ENCODE peak calls at places on chromosomes 3 and 15, in seven cellular contexts. One of them, this sample, is unnamed.

GRCh38 chr15:70036585-70037343 is 61.0 kb downstream of the TLE3 start:
- DNase-seq in ovary: no peak
- DNase-seq in myocyte: no peak
- DNase-seq in naive thymus-derived CD8-positive, alpha-beta T cell: no peak
- DNase-seq in non-pigmented ciliary epithelial cell: no peak
- DNase-seq in frontal cortex: no peak
- DNase-seq in GM03348: no peak
- DNase-seq in this sample: no peak

GRCh38 chr15:39944711-39945110 is 10.8 kb downstream of the EIF2AK4 start:
- DNase-seq in non-pigmented ciliary epithelial cell: no peak
- DNase-seq in myocyte: no peak
- DNase-seq in naive thymus-derived CD8-positive, alpha-beta T cell: no peak
- DNase-seq in frontal cortex: no peak
- DNase-seq in ovary: no peak
- DNase-seq in GM03348: peak; percentile 58
- DNase-seq in this sample: peak; percentile 67

GRCh38 chr3:65664436-65664835 is 374.3 kb downstream of the MAGI1 start:
- DNase-seq in myocyte: no peak
- DNase-seq in ovary: no peak
- DNase-seq in frontal cortex: no peak
- DNase-seq in naive thymus-derived CD8-positive, alpha-beta T cell: no peak
- DNase-seq in non-pigmented ciliary epithelial cell: no peak
- DNase-seq in GM03348: no peak
- DNase-seq in this sample: no peak

GRCh38 chr15:38564557-38565286 is at the start of gene RASGRP1:
- DNase-seq in myocyte: peak; percentile 36
- DNase-seq in frontal cortex: peak; percentile 51
- DNase-seq in naive thymus-derived CD8-positive, alpha-beta T cell: peak; percentile 85
- DNase-seq in ovary: peak; percentile 8
- DNase-seq in non-pigmented ciliary epithelial cell: no peak
- DNase-seq in GM03348: peak; percentile 81
- DNase-seq in this sample: peak; percentile 47

GRCh38 chr3:127068871-127069270 is 86.0 kb downstream of the PLXNA1 start:
- DNase-seq in myocyte: no peak
- DNase-seq in ovary: no peak
- DNase-seq in naive thymus-derived CD8-positive, alpha-beta T cell: no peak
- DNase-seq in non-pigmented ciliary epithelial cell: no peak
- DNase-seq in frontal cortex: no peak
- DNase-seq in GM03348: no peak
- DNase-seq in this sample: no peak

GRCh38 chr3:125281411-125281810 is 68.9 kb upstream of the SLC12A8 start:
- DNase-seq in naive thymus-derived CD8-positive, alpha-beta T cell: no peak
- DNase-seq in frontal cortex: no peak
- DNase-seq in GM03348: no peak
- DNase-seq in ovary: no peak
- DNase-seq in myocyte: no peak
- DNase-seq in non-pigmented ciliary epithelial cell: no peak
- DNase-seq in this sample: peak; percentile 38

GRCh38 chr3:55191911-55192787 is 264.3 kb upstream of the LRTM1 start:
- DNase-seq in GM03348: peak; percentile 86
- DNase-seq in ovary: no peak
- DNase-seq in frontal cortex: no peak
- DNase-seq in myocyte: peak; percentile 85
- DNase-seq in non-pigmented ciliary epithelial cell: peak; percentile 86
- DNase-seq in naive thymus-derived CD8-positive, alpha-beta T cell: no peak
- DNase-seq in this sample: peak; percentile 98

GRCh38 chr3:64717872-64718613 is 30.2 kb upstream of the ADAMTS9 start:
- DNase-seq in non-pigmented ciliary epithelial cell: no peak
- DNase-seq in GM03348: peak; percentile 36
- DNase-seq in frontal cortex: no peak
- DNase-seq in myocyte: peak; percentile 23
- DNase-seq in naive thymus-derived CD8-positive, alpha-beta T cell: no peak
- DNase-seq in ovary: no peak
- DNase-seq in this sample: no peak

GRCh38 chr3:61956236-61956635 is 394.9 kb downstream of the PTPRG start:
- DNase-seq in myocyte: peak; percentile 55
- DNase-seq in GM03348: peak; percentile 70
- DNase-seq in naive thymus-derived CD8-positive, alpha-beta T cell: no peak
- DNase-seq in non-pigmented ciliary epithelial cell: no peak
- DNase-seq in ovary: no peak
- DNase-seq in frontal cortex: no peak
- DNase-seq in this sample: peak; percentile 41

GRCh38 chr3:8157640-8158039 is 344.0 kb upstream of the LMCD1 start:
- DNase-seq in naive thymus-derived CD8-positive, alpha-beta T cell: no peak
- DNase-seq in non-pigmented ciliary epithelial cell: no peak
- DNase-seq in GM03348: no peak
- DNase-seq in myocyte: no peak
- DNase-seq in frontal cortex: no peak
- DNase-seq in ovary: no peak
- DNase-seq in this sample: no peak

GRCh38 chr3:43236008-43236407 is 50.3 kb upstream of the SNRK start:
- DNase-seq in ovary: no peak
- DNase-seq in GM03348: no peak
- DNase-seq in non-pigmented ciliary epithelial cell: no peak
- DNase-seq in frontal cortex: no peak
- DNase-seq in naive thymus-derived CD8-positive, alpha-beta T cell: no peak
- DNase-seq in myocyte: no peak
- DNase-seq in this sample: peak; percentile 44

GRCh38 chr15:92819312-92820232 is 80.6 kb upstream of the CHD2 start:
- DNase-seq in ovary: no peak
- DNase-seq in GM03348: no peak
- DNase-seq in myocyte: peak; percentile 58
- DNase-seq in non-pigmented ciliary epithelial cell: no peak
- DNase-seq in naive thymus-derived CD8-positive, alpha-beta T cell: no peak
- DNase-seq in frontal cortex: no peak
- DNase-seq in this sample: peak; percentile 67

GRCh38 chr3:149401215-149401925 is 23.9 kb upstream of the TM4SF1 start:
- DNase-seq in myocyte: peak; percentile 44
- DNase-seq in ovary: no peak
- DNase-seq in naive thymus-derived CD8-positive, alpha-beta T cell: no peak
- DNase-seq in GM03348: no peak
- DNase-seq in non-pigmented ciliary epithelial cell: no peak
- DNase-seq in frontal cortex: no peak
- DNase-seq in this sample: peak; percentile 86

GRCh38 chr3:58924581-58924980 is 125.2 kb downstream of the CFAP20DC start:
- DNase-seq in GM03348: no peak
- DNase-seq in frontal cortex: no peak
- DNase-seq in non-pigmented ciliary epithelial cell: peak; percentile 10
- DNase-seq in myocyte: peak; percentile 32
- DNase-seq in ovary: no peak
- DNase-seq in naive thymus-derived CD8-positive, alpha-beta T cell: no peak
- DNase-seq in this sample: peak; percentile 14

GRCh38 chr15:70524470-70524869 is 238.9 kb downstream of the UACA start:
- DNase-seq in frontal cortex: no peak
- DNase-seq in naive thymus-derived CD8-positive, alpha-beta T cell: no peak
- DNase-seq in ovary: no peak
- DNase-seq in non-pigmented ciliary epithelial cell: no peak
- DNase-seq in GM03348: no peak
- DNase-seq in myocyte: no peak
- DNase-seq in this sample: no peak

GRCh38 chr3:193240436-193240849 is 579 bp upstream of the PLAAT1 start:
- DNase-seq in GM03348: no peak
- DNase-seq in non-pigmented ciliary epithelial cell: no peak
- DNase-seq in ovary: no peak
- DNase-seq in naive thymus-derived CD8-positive, alpha-beta T cell: no peak
- DNase-seq in myocyte: no peak
- DNase-seq in frontal cortex: no peak
- DNase-seq in this sample: no peak

GRCh38 chr3:167783781-167784180 is 48.3 kb downstream of the SERPINI1 start:
- DNase-seq in non-pigmented ciliary epithelial cell: no peak
- DNase-seq in ovary: no peak
- DNase-seq in GM03348: no peak
- DNase-seq in naive thymus-derived CD8-positive, alpha-beta T cell: no peak
- DNase-seq in myocyte: peak; percentile 0
- DNase-seq in frontal cortex: peak; percentile 10
- DNase-seq in this sample: peak; percentile 7

GRCh38 chr3:148005456-148005855 is 596.3 kb downstream of the ZIC1 start:
- DNase-seq in myocyte: no peak
- DNase-seq in frontal cortex: no peak
- DNase-seq in naive thymus-derived CD8-positive, alpha-beta T cell: no peak
- DNase-seq in ovary: no peak
- DNase-seq in GM03348: no peak
- DNase-seq in non-pigmented ciliary epithelial cell: no peak
- DNase-seq in this sample: no peak

GRCh38 chr15:43251863-43252241 is 14.9 kb downstream of the TGM5 start:
- DNase-seq in naive thymus-derived CD8-positive, alpha-beta T cell: no peak
- DNase-seq in ovary: no peak
- DNase-seq in non-pigmented ciliary epithelial cell: no peak
- DNase-seq in frontal cortex: no peak
- DNase-seq in GM03348: no peak
- DNase-seq in myocyte: no peak
- DNase-seq in this sample: no peak

GRCh38 chr3:45567730-45568172 is 26.8 kb upstream of the LIMD1 start:
- DNase-seq in GM03348: no peak
- DNase-seq in myocyte: no peak
- DNase-seq in non-pigmented ciliary epithelial cell: no peak
- DNase-seq in frontal cortex: no peak
- DNase-seq in naive thymus-derived CD8-positive, alpha-beta T cell: no peak
- DNase-seq in ovary: no peak
- DNase-seq in this sample: no peak

GRCh38 chr15:38611228-38611627 is 46.6 kb upstream of the RASGRP1 start:
- DNase-seq in naive thymus-derived CD8-positive, alpha-beta T cell: peak; percentile 48
- DNase-seq in myocyte: no peak
- DNase-seq in non-pigmented ciliary epithelial cell: no peak
- DNase-seq in ovary: no peak
- DNase-seq in frontal cortex: no peak
- DNase-seq in GM03348: no peak
- DNase-seq in this sample: no peak

GRCh38 chr3:105798381-105798934 is 70.4 kb downstream of the CBLB start:
- DNase-seq in frontal cortex: no peak
- DNase-seq in ovary: no peak
- DNase-seq in naive thymus-derived CD8-positive, alpha-beta T cell: no peak
- DNase-seq in myocyte: no peak
- DNase-seq in non-pigmented ciliary epithelial cell: no peak
- DNase-seq in GM03348: no peak
- DNase-seq in this sample: no peak

This sample was measured in M059J.